ENCODE peak calls at places on chromosome 7, in four cellular contexts. One of them, this sample, is unnamed.
A peak's percentile ranks its signal among the peaks of the same experiment; 100 is the strongest.

GRCh38 chr7:110148054-110148453 is 942.9 kb upstream of the LRRN3 start:
- DNase-seq in ascending aorta: no peak
- DNase-seq in Calu3: no peak
- DNase-seq in tibial artery: no peak
- DNase-seq in this sample: no peak

GRCh38 chr7:116525298-116525912 is 569 bp downstream of the CAV1 start:
- DNase-seq in ascending aorta: peak; percentile 76
- DNase-seq in Calu3: peak; percentile 44
- DNase-seq in tibial artery: peak; percentile 40
- DNase-seq in this sample: peak; percentile 25

GRCh38 chr7:98051118-98051744 is 55.4 kb upstream of the LMTK2 start:
- DNase-seq in ascending aorta: no peak
- DNase-seq in Calu3: peak; percentile 19
- DNase-seq in tibial artery: no peak
- DNase-seq in this sample: peak; percentile 15

GRCh38 chr7:30596043-30596641 is 1.5 kb downstream of the GARS1 start:
- DNase-seq in ascending aorta: no peak
- DNase-seq in Calu3: peak; percentile 42
- DNase-seq in tibial artery: no peak
- DNase-seq in this sample: no peak

GRCh38 chr7:132348341-132348740 is 227.9 kb downstream of the PLXNA4 start:
- DNase-seq in ascending aorta: no peak
- DNase-seq in Calu3: no peak
- DNase-seq in tibial artery: no peak
- DNase-seq in this sample: no peak

GRCh38 chr7:6730343-6730633 is 23.5 kb upstream of the ZNF12 start:
- DNase-seq in ascending aorta: no peak
- DNase-seq in Calu3: no peak
- DNase-seq in tibial artery: no peak
- DNase-seq in this sample: no peak

GRCh38 chr7:1175967-1176851 is 16.2 kb upstream of the ZFAND2A start:
- DNase-seq in ascending aorta: peak; percentile 88
- DNase-seq in Calu3: peak; percentile 98
- DNase-seq in tibial artery: peak; percentile 76
- DNase-seq in this sample: peak; percentile 94

GRCh38 chr7:77942431-77942830 is 143.9 kb downstream of the PHTF2 start:
- DNase-seq in ascending aorta: no peak
- DNase-seq in Calu3: no peak
- DNase-seq in tibial artery: no peak
- DNase-seq in this sample: no peak

GRCh38 chr7:102268635-102269034 is 18.0 kb upstream of the SH2B2 start:
- DNase-seq in ascending aorta: no peak
- DNase-seq in Calu3: no peak
- DNase-seq in tibial artery: no peak
- DNase-seq in this sample: no peak

GRCh38 chr7:157547611-157548010 is 210.8 kb downstream of the DNAJB6 start:
- DNase-seq in ascending aorta: peak; percentile 45
- DNase-seq in Calu3: no peak
- DNase-seq in tibial artery: peak; percentile 3
- DNase-seq in this sample: no peak

GRCh38 chr7:100694196-100694745 is at the start of gene GIGYF1:
- DNase-seq in ascending aorta: peak; percentile 83
- DNase-seq in Calu3: peak; percentile 67
- DNase-seq in tibial artery: peak; percentile 70
- DNase-seq in this sample: peak; percentile 72

GRCh38 chr7:29287366-29287765 is 92.8 kb downstream of the CHN2 start:
- DNase-seq in ascending aorta: no peak
- DNase-seq in Calu3: peak; percentile 41
- DNase-seq in tibial artery: no peak
- DNase-seq in this sample: no peak

GRCh38 chr7:86025807-86026206 is 617.9 kb upstream of the GRM3 start:
- DNase-seq in ascending aorta: no peak
- DNase-seq in Calu3: no peak
- DNase-seq in tibial artery: no peak
- DNase-seq in this sample: no peak

GRCh38 chr7:1175597-1175966 is 15.6 kb upstream of the ZFAND2A start:
- DNase-seq in ascending aorta: no peak
- DNase-seq in Calu3: no peak
- DNase-seq in tibial artery: no peak
- DNase-seq in this sample: no peak

GRCh38 chr7:108308913-108309312 is 147.3 kb downstream of the NRCAM start:
- DNase-seq in ascending aorta: no peak
- DNase-seq in Calu3: no peak
- DNase-seq in tibial artery: no peak
- DNase-seq in this sample: no peak

GRCh38 chr7:26049081-26049480 is 102.9 kb upstream of the NFE2L3 start:
- DNase-seq in ascending aorta: no peak
- DNase-seq in Calu3: peak; percentile 27
- DNase-seq in tibial artery: no peak
- DNase-seq in this sample: no peak

GRCh38 chr7:103113164-103113563 is 35.7 kb downstream of the NAPEPLD start:
- DNase-seq in ascending aorta: peak; percentile 75
- DNase-seq in Calu3: peak; percentile 32
- DNase-seq in tibial artery: no peak
- DNase-seq in this sample: no peak

GRCh38 chr7:116315293-116315692 is 105.0 kb downstream of the TES start:
- DNase-seq in ascending aorta: no peak
- DNase-seq in Calu3: no peak
- DNase-seq in tibial artery: no peak
- DNase-seq in this sample: no peak

GRCh38 chr7:78195281-78195680 is 396.7 kb downstream of the PHTF2 start:
- DNase-seq in ascending aorta: no peak
- DNase-seq in Calu3: no peak
- DNase-seq in tibial artery: no peak
- DNase-seq in this sample: no peak

GRCh38 chr7:157266272-157266671 is 70.5 kb upstream of the DNAJB6 start:
- DNase-seq in ascending aorta: no peak
- DNase-seq in Calu3: no peak
- DNase-seq in tibial artery: no peak
- DNase-seq in this sample: no peak

GRCh38 chr7:29879609-29880008 is 73.3 kb downstream of the WIPF3 start:
- DNase-seq in ascending aorta: no peak
- DNase-seq in Calu3: no peak
- DNase-seq in tibial artery: peak; percentile 63
- DNase-seq in this sample: no peak

GRCh38 chr7:98133181-98133580 is 26.5 kb downstream of the LMTK2 start:
- DNase-seq in ascending aorta: no peak
- DNase-seq in Calu3: peak; percentile 5
- DNase-seq in tibial artery: no peak
- DNase-seq in this sample: no peak

GRCh38 chr7:136441835-136442234 is 426.6 kb upstream of the CHRM2 start:
- DNase-seq in ascending aorta: no peak
- DNase-seq in Calu3: no peak
- DNase-seq in tibial artery: no peak
- DNase-seq in this sample: no peak

GRCh38 chr7:22576941-22577927 is 77.2 kb upstream of the STEAP1B start:
- DNase-seq in ascending aorta: peak; percentile 87
- DNase-seq in Calu3: peak; percentile 71
- DNase-seq in tibial artery: peak; percentile 74
- DNase-seq in this sample: no peak

GRCh38 chr7:50803359-50804337 is 21.0 kb upstream of the GRB10 start:
- DNase-seq in ascending aorta: no peak
- DNase-seq in Calu3: no peak
- DNase-seq in tibial artery: no peak
- DNase-seq in this sample: no peak

GRCh38 chr7:6106140-6106904 is 75.1 kb downstream of the ANKRD61 start:
- DNase-seq in ascending aorta: no peak
- DNase-seq in Calu3: peak; percentile 56
- DNase-seq in tibial artery: no peak
- DNase-seq in this sample: no peak

GRCh38 chr7:129282865-129283264 is 58.0 kb downstream of the AHCYL2 start:
- DNase-seq in ascending aorta: no peak
- DNase-seq in Calu3: no peak
- DNase-seq in tibial artery: no peak
- DNase-seq in this sample: no peak

GRCh38 chr7:158063850-158064610 is 523.6 kb downstream of the PTPRN2 start:
- DNase-seq in ascending aorta: no peak
- DNase-seq in Calu3: no peak
- DNase-seq in tibial artery: no peak
- DNase-seq in this sample: no peak

GRCh38 chr7:68807681-68808080 is 790.6 kb upstream of the AUTS2 start:
- DNase-seq in ascending aorta: no peak
- DNase-seq in Calu3: no peak
- DNase-seq in tibial artery: no peak
- DNase-seq in this sample: no peak

GRCh38 chr7:158695056-158695455 is 9.5 kb downstream of the NCAPG2 start:
- DNase-seq in ascending aorta: no peak
- DNase-seq in Calu3: no peak
- DNase-seq in tibial artery: no peak
- DNase-seq in this sample: no peak

GRCh38 chr7:140996-141395 is 51.4 kb upstream of the FAM20C start:
- DNase-seq in ascending aorta: no peak
- DNase-seq in Calu3: no peak
- DNase-seq in tibial artery: no peak
- DNase-seq in this sample: no peak

GRCh38 chr7:101733713-101734475 is 83.5 kb upstream of the CUX1 start:
- DNase-seq in ascending aorta: peak; percentile 64
- DNase-seq in Calu3: peak; percentile 20
- DNase-seq in tibial artery: peak; percentile 29
- DNase-seq in this sample: no peak

GRCh38 chr7:94382746-94383145 is 11.9 kb upstream of the COL1A2 start:
- DNase-seq in ascending aorta: no peak
- DNase-seq in Calu3: no peak
- DNase-seq in tibial artery: no peak
- DNase-seq in this sample: no peak

GRCh38 chr7:156173346-156173745 is 361.1 kb upstream of the SHH start:
- DNase-seq in ascending aorta: no peak
- DNase-seq in Calu3: no peak
- DNase-seq in tibial artery: no peak
- DNase-seq in this sample: no peak

GRCh38 chr7:150756858-150757257 is 19.6 kb downstream of the GIMAP5 start:
- DNase-seq in ascending aorta: no peak
- DNase-seq in Calu3: no peak
- DNase-seq in tibial artery: no peak
- DNase-seq in this sample: no peak

GRCh38 chr7:158676171-158676840 is 28.3 kb downstream of the NCAPG2 start:
- DNase-seq in ascending aorta: no peak
- DNase-seq in Calu3: no peak
- DNase-seq in tibial artery: no peak
- DNase-seq in this sample: no peak

GRCh38 chr7:146698995-146699610 is 582.5 kb downstream of the CNTNAP2 start:
- DNase-seq in ascending aorta: no peak
- DNase-seq in Calu3: no peak
- DNase-seq in tibial artery: no peak
- DNase-seq in this sample: no peak

GRCh38 chr7:87926581-87927461 is 7.2 kb upstream of the ADAM22 start:
- DNase-seq in ascending aorta: no peak
- DNase-seq in Calu3: no peak
- DNase-seq in tibial artery: no peak
- DNase-seq in this sample: no peak
- TF ChIP-seq CTCF in ascending aorta: no peak
- TF ChIP-seq CTCF in Calu3: no peak
- TF ChIP-seq CTCF in tibial artery: no peak
- TF ChIP-seq CTCF in this sample: peak; percentile 25

DNA sequence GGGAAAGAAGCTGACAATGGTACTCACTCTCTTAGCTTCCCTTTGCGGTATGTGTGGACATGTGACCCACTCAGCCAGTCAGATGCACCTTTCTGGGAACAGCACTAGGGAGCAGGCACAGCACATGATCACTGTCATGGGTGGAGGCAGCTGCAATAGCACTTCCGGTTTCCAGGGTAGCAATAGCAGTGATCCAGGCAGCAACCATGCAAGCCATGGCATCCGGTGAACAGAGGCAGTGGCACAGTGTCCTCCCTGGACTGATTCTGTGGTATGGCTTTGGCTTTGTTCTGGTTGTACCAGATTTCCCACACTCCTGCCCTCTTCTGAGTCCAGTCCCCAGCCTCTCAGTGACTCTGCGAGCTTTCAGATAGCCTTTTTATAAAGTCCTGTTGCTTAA is 86.8 kb upstream of the NAMPT start:
- DNase-seq in ascending aorta: no peak
- DNase-seq in Calu3: no peak
- DNase-seq in tibial artery: peak; percentile 46
- DNase-seq in this sample: no peak
- TF ChIP-seq CTCF in ascending aorta: no peak
- TF ChIP-seq CTCF in Calu3: no peak
- TF ChIP-seq CTCF in tibial artery: no peak
- TF ChIP-seq CTCF in this sample: no peak

DNA sequence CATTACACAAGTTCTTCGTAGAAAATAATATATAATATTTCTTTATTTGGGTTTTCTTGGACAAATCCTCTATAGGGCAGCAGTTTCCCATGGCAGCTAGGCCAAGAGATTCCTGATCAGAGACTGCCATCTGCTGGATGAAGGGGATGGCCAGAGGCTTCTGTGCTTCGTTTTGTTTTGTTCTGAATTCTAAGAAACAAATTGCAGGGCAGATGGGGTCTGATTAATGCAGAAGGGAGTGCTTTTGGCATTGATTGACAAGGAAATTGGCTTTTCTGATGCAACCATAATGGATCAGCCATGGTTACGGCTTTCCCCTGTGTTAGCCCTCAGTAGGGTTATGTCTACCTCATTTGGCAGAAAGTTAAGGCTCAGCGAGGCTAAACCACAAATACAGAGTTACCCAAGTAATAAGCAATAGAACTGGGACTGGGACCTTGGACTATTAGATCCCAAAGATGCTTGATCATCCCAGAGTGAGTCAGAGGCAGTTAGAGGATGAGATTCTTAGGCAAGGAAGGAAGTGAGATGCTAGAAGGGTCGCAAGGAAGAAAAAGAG is 401.6 kb downstream of the TNS3 start:
- DNase-seq in ascending aorta: no peak
- DNase-seq in Calu3: peak; percentile 84
- DNase-seq in tibial artery: peak; percentile 45
- DNase-seq in this sample: peak; percentile 71
- TF ChIP-seq CTCF in ascending aorta: peak; percentile 85
- TF ChIP-seq CTCF in Calu3: peak; percentile 89
- TF ChIP-seq CTCF in tibial artery: peak; percentile 82
- TF ChIP-seq CTCF in this sample: peak; percentile 48

GRCh38 chr7:42248579-42248978 is 11.6 kb upstream of the GLI3 start:
- DNase-seq in ascending aorta: no peak
- DNase-seq in Calu3: no peak
- DNase-seq in tibial artery: no peak
- DNase-seq in this sample: no peak

GRCh38 chr7:42242381-42242780 is 5.4 kb upstream of the GLI3 start:
- DNase-seq in ascending aorta: no peak
- DNase-seq in Calu3: no peak
- DNase-seq in tibial artery: no peak
- DNase-seq in this sample: no peak

GRCh38 chr7:42250411-42250810 is 13.4 kb upstream of the GLI3 start:
- DNase-seq in ascending aorta: no peak
- DNase-seq in Calu3: no peak
- DNase-seq in tibial artery: no peak
- DNase-seq in this sample: no peak

GRCh38 chr7:42244828-42245227 is 7.8 kb upstream of the GLI3 start:
- DNase-seq in ascending aorta: no peak
- DNase-seq in Calu3: no peak
- DNase-seq in tibial artery: no peak
- DNase-seq in this sample: no peak

DNA sequence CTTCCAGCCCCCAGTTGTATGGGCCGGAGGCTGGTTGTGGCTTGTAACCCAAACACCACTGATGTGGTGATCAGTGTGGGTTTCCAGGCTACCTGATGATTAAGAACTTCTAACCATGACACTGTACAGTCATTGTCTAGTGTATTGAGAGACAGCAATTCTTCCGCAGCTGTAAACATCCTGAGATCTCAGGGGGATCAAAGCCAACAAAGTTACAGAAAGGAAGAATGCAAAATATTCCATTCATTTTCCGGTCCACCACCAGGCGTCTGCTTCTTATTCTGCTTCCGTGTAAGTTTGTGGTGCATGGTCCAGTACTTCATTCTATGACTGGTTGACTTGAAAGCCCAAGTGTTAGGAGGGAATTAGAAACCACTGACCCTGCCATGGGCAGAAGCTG is 10.3 kb upstream of the GLI3 start:
- DNase-seq in ascending aorta: no peak
- DNase-seq in Calu3: no peak
- DNase-seq in tibial artery: no peak
- DNase-seq in this sample: no peak
- TF ChIP-seq CTCF in ascending aorta: no peak
- TF ChIP-seq CTCF in Calu3: no peak
- TF ChIP-seq CTCF in tibial artery: no peak
- TF ChIP-seq CTCF in this sample: no peak